ENCODE peak calls at places on chromosomes 6 and 20, in ten cellular contexts. S is right cardiac atrium; U is hepatocyte; W is keratinocyte; F is CD8-positive, alpha-beta memory T cell; J is stomach; Y is testis; T is heart right ventricle; E is pancreas; K is CD4-positive, CD25-positive, alpha-beta regulatory T cell. C is an unnamed sample.

GRCh38 chr6:1130692-1131091 is 181.2 kb upstream of the FOXQ1 start:
- DNase-seq in Y (no peak), S (no peak), F (no peak), W (no peak), K (no peak), E (no peak), U (no peak), J (no peak), T (peak), C (no peak)

GRCh38 chr20:37936041-37936440 is 33.1 kb downstream of the VSTM2L start:
- DNase-seq in T (no peak), E (no peak), Y (no peak), J (no peak), S (no peak), F (no peak), W (no peak), U (no peak), K (no peak), C (no peak)

GRCh38 chr6:150005761-150006651 is 19.3 kb downstream of the RAET1L start:
- DNase-seq in U (no peak), S (no peak), F (no peak), E (no peak), J (no peak), K (no peak), Y (no peak), W (no peak), T (no peak), C (no peak)

GRCh38 chr6:38640216-38640909 is 634 bp upstream of the BTBD9 start:
- DNase-seq in F (no peak), K (no peak), W (no peak), E (no peak), Y (peak), U (peak), S (peak), J (no peak), T (no peak), C (no peak)

GRCh38 chr20:22449115-22449973 is 135.0 kb downstream of the FOXA2 start:
- DNase-seq in K (no peak), U (no peak), J (no peak), S (peak), Y (no peak), F (no peak), W (no peak), E (no peak), T (no peak), C (no peak)

GRCh38 chr20:38321959-38322598 is 18.1 kb downstream of the BPI start:
- DNase-seq in W (no peak), T (no peak), E (no peak), S (peak), K (no peak), F (no peak), J (no peak), Y (peak), U (peak), C (no peak)

GRCh38 chr6:39317256-39317655 is 3.0 kb upstream of the KCNK17 start:
- DNase-seq in F (no peak), S (peak), E (no peak), Y (no peak), J (no peak), K (no peak), W (no peak), U (no peak), T (no peak), C (no peak)

GRCh38 chr20:33673411-33674293 is 576 bp downstream of the NECAB3 start:
- DNase-seq in E (no peak), J (no peak), K (no peak), Y (no peak), F (no peak), U (no peak), W (no peak), S (peak), T (no peak), C (no peak)

GRCh38 chr6:11775791-11776409 is 2.7 kb downstream of the ADTRP start:
- DNase-seq in F (no peak), K (no peak), E (no peak), U (no peak), W (no peak), T (no peak), Y (no peak), S (no peak), J (no peak), C (no peak)

GRCh38 chr20:18615020-18615652 is 27.3 kb downstream of the DTD1 start:
- DNase-seq in E (no peak), F (no peak), U (no peak), J (no peak), K (no peak), S (no peak), Y (no peak), T (no peak), W (no peak), C (no peak)

GRCh38 chr6:156809034-156809433 is 31.9 kb downstream of the ARID1B start:
- DNase-seq in T (no peak), U (no peak), Y (peak), W (no peak), K (no peak), E (no peak), J (no peak), F (no peak), S (no peak), C (no peak)

GRCh38 chr6:89144358-89145041 is 1.4 kb upstream of the PM20D2 start:
- DNase-seq in U (no peak), S (no peak), E (no peak), Y (no peak), K (no peak), W (no peak), F (no peak), T (no peak), J (no peak), C (no peak)

GRCh38 chr6:161127071-161127740 is 135.6 kb downstream of the MAP3K4 start:
- DNase-seq in T (no peak), Y (no peak), J (no peak), K (no peak), F (no peak), W (no peak), S (no peak), U (no peak), E (no peak), C (no peak)
- H3K27ac ChIP-seq in T (no peak), Y (no peak), J (no peak), K (no peak), F (no peak), W (no peak), S (no peak), U (no peak), E (no peak), C (no peak)

GRCh38 chr6:56541736-56542366 is 100.8 kb downstream of the DST start:
- DNase-seq in J (no peak), S (no peak), T (no peak), K (no peak), F (no peak), Y (no peak), U (no peak), W (no peak), E (no peak), C (peak)
- H3K27ac ChIP-seq in J (peak), S (no peak), T (peak), K (no peak), F (no peak), Y (peak), U (peak), W (peak), E (peak), C (peak)

GRCh38 chr6:145886228-145886956 is 71.8 kb upstream of the FBXO30 start:
- DNase-seq in K (no peak), E (no peak), W (no peak), J (no peak), T (no peak), F (no peak), U (no peak), S (no peak), Y (no peak), C (no peak)

GRCh38 chr6:145890422-145890821 is 73.7 kb downstream of the SHPRH start:
- DNase-seq in S (no peak), K (no peak), E (no peak), J (no peak), U (no peak), F (no peak), T (no peak), W (no peak), Y (no peak), C (no peak)

GRCh38 chr6:145891565-145891964 is 72.6 kb downstream of the SHPRH start:
- DNase-seq in F (no peak), Y (no peak), T (no peak), W (no peak), U (no peak), S (no peak), J (no peak), E (no peak), K (no peak), C (no peak)

GRCh38 chr6:145891126-145891525 is 73.0 kb downstream of the SHPRH start:
- DNase-seq in S (no peak), W (no peak), T (no peak), E (no peak), K (no peak), F (no peak), U (no peak), J (no peak), Y (no peak), C (no peak)

DNA sequence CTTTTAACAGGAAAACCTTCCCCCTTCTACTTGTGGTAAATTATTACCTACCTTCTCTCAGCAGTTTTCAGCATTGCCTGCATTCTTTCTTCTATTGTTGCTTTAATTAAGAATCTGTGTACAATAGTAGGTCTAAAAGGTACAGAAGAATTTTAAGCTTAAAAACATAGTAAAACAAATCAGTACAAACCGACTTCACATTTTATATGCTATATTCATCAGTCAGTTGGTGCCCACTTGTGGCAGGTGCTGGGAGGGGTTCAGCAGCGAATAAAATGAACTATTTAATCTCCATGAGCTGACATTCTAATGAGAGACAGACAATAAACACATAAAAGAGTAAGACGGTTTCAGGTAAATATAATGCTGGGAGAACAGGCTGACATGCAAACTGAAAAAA is 73.4 kb upstream of the FBXO30 start:
- DNase-seq in J (no peak), Y (no peak), E (no peak), W (no peak), F (peak), T (peak), S (peak), U (peak), K (no peak), C (no peak)
- H3K27ac ChIP-seq in J (no peak), Y (no peak), E (no peak), W (no peak), F (no peak), T (no peak), S (no peak), U (no peak), K (no peak), C (no peak)

GRCh38 chr6:158472453-158472852 is 87.4 kb upstream of the TMEM181 start:
- DNase-seq in F (no peak), T (no peak), U (no peak), J (no peak), E (no peak), K (no peak), W (no peak), Y (no peak), S (no peak), C (no peak)

GRCh38 chr6:158471339-158471738 is 88.6 kb upstream of the TMEM181 start:
- DNase-seq in J (no peak), K (no peak), Y (no peak), T (no peak), W (no peak), E (no peak), F (no peak), S (no peak), U (no peak), C (no peak)

GRCh38 chr6:158476389-158476788 is 83.5 kb upstream of the TMEM181 start:
- DNase-seq in S (no peak), F (no peak), Y (no peak), U (no peak), K (no peak), T (no peak), E (no peak), J (no peak), W (no peak), C (no peak)

GRCh38 chr6:158475344-158476302 is 84.3 kb upstream of the TMEM181 start:
- DNase-seq in U (peak), E (peak), Y (peak), S (peak), W (no peak), T (no peak), F (no peak), J (peak), K (no peak), C (no peak)

DNA sequence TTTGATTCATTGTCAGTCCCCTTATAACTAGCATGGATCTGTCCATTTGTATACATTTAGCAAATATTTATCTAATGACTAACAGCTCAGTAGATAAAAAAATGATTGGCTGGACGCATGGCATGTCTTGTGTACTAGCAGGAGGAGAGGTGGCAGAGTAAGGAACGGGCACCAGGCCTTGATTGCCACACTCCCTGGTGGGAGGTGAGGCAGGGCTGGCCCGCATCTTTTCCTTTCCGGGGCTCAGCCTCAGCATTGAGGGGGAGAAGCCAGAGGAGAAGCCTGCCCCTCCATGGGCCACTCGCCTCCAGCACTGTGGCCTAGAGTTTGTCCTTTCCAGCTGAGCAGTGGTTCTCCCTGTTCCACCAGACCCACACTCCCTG is 84.9 kb upstream of the TMEM181 start:
- DNase-seq in W (no peak), K (no peak), Y (no peak), T (no peak), U (peak), F (no peak), S (no peak), J (peak), E (peak), C (no peak)
- H3K27ac ChIP-seq in W (no peak), K (no peak), Y (no peak), T (no peak), U (peak), F (no peak), S (no peak), J (no peak), E (peak), C (no peak)